ENCODE peak calls at places on chromosomes 13 and 19, in nine cellular contexts. One of them, this sample, is unnamed.

GRCh38 chr13:36428083-36428482 is 4.2 kb upstream of the CCNA1 start:
- DNase-seq in NCI-H1092 treated with DMSO at 0.1 percent for 48 hours: no peak
- DNase-seq in uterus: no peak
- DNase-seq in CD4-positive, alpha-beta T cell: no peak
- DNase-seq in T-helper 2 cell: no peak
- DNase-seq in pancreas: no peak
- DNase-seq in HCT116: no peak
- DNase-seq in GM04504: no peak
- DNase-seq in T-helper 9 cell: no peak
- DNase-seq in this sample: no peak

GRCh38 chr13:95256086-95256485 is 45.2 kb downstream of the ABCC4 start:
- DNase-seq in NCI-H1092 treated with DMSO at 0.1 percent for 48 hours: no peak
- DNase-seq in uterus: no peak
- DNase-seq in CD4-positive, alpha-beta T cell: no peak
- DNase-seq in T-helper 2 cell: no peak
- DNase-seq in pancreas: no peak
- DNase-seq in HCT116: peak
- DNase-seq in GM04504: peak
- DNase-seq in T-helper 9 cell: no peak
- DNase-seq in this sample: no peak

GRCh38 chr13:29454931-29455481 is 140.5 kb downstream of the SLC7A1 start:
- DNase-seq in NCI-H1092 treated with DMSO at 0.1 percent for 48 hours: no peak
- DNase-seq in uterus: no peak
- DNase-seq in CD4-positive, alpha-beta T cell: no peak
- DNase-seq in T-helper 2 cell: no peak
- DNase-seq in pancreas: no peak
- DNase-seq in HCT116: peak
- DNase-seq in GM04504: no peak
- DNase-seq in T-helper 9 cell: no peak
- DNase-seq in this sample: no peak

GRCh38 chr13:99956473-99957349 is 14.9 kb downstream of the ZIC5 start:
- DNase-seq in NCI-H1092 treated with DMSO at 0.1 percent for 48 hours: peak
- DNase-seq in uterus: no peak
- DNase-seq in CD4-positive, alpha-beta T cell: no peak
- DNase-seq in T-helper 2 cell: no peak
- DNase-seq in pancreas: no peak
- DNase-seq in HCT116: no peak
- DNase-seq in GM04504: no peak
- DNase-seq in T-helper 9 cell: no peak
- DNase-seq in this sample: peak

GRCh38 chr13:46015374-46015773 is 37.2 kb downstream of the ZC3H13 start:
- DNase-seq in NCI-H1092 treated with DMSO at 0.1 percent for 48 hours: no peak
- DNase-seq in uterus: no peak
- DNase-seq in CD4-positive, alpha-beta T cell: no peak
- DNase-seq in T-helper 2 cell: no peak
- DNase-seq in pancreas: no peak
- DNase-seq in HCT116: no peak
- DNase-seq in GM04504: no peak
- DNase-seq in T-helper 9 cell: no peak
- DNase-seq in this sample: no peak

GRCh38 chr13:91667486-91667885 is 269.1 kb downstream of the GPC5 start:
- DNase-seq in NCI-H1092 treated with DMSO at 0.1 percent for 48 hours: no peak
- DNase-seq in uterus: no peak
- DNase-seq in CD4-positive, alpha-beta T cell: no peak
- DNase-seq in T-helper 2 cell: no peak
- DNase-seq in pancreas: no peak
- DNase-seq in HCT116: no peak
- DNase-seq in GM04504: no peak
- DNase-seq in T-helper 9 cell: no peak
- DNase-seq in this sample: no peak

GRCh38 chr13:75762066-75762937 is 126.2 kb downstream of the LMO7 start:
- DNase-seq in NCI-H1092 treated with DMSO at 0.1 percent for 48 hours: no peak
- DNase-seq in uterus: no peak
- DNase-seq in CD4-positive, alpha-beta T cell: no peak
- DNase-seq in T-helper 2 cell: no peak
- DNase-seq in pancreas: no peak
- DNase-seq in HCT116: no peak
- DNase-seq in GM04504: no peak
- DNase-seq in T-helper 9 cell: no peak
- DNase-seq in this sample: no peak

GRCh38 chr19:10625003-10625761 is at the start of gene SLC44A2:
- DNase-seq in NCI-H1092 treated with DMSO at 0.1 percent for 48 hours: peak
- DNase-seq in uterus: peak
- DNase-seq in CD4-positive, alpha-beta T cell: no peak
- DNase-seq in T-helper 2 cell: no peak
- DNase-seq in pancreas: peak
- DNase-seq in HCT116: peak
- DNase-seq in GM04504: peak
- DNase-seq in T-helper 9 cell: no peak
- DNase-seq in this sample: peak

GRCh38 chr13:90591927-90592268 is 755.6 kb upstream of the MIR17HG start:
- DNase-seq in NCI-H1092 treated with DMSO at 0.1 percent for 48 hours: no peak
- DNase-seq in uterus: no peak
- DNase-seq in CD4-positive, alpha-beta T cell: no peak
- DNase-seq in T-helper 2 cell: no peak
- DNase-seq in pancreas: no peak
- DNase-seq in HCT116: no peak
- DNase-seq in GM04504: no peak
- DNase-seq in T-helper 9 cell: no peak
- DNase-seq in this sample: no peak

GRCh38 chr19:1648926-1649541 is 3.4 kb downstream of the TCF3 start:
- DNase-seq in NCI-H1092 treated with DMSO at 0.1 percent for 48 hours: no peak
- DNase-seq in uterus: no peak
- DNase-seq in CD4-positive, alpha-beta T cell: no peak
- DNase-seq in T-helper 2 cell: no peak
- DNase-seq in pancreas: no peak
- DNase-seq in HCT116: no peak
- DNase-seq in GM04504: no peak
- DNase-seq in T-helper 9 cell: no peak
- DNase-seq in this sample: no peak

GRCh38 chr19:4294389-4294788 is 7.8 kb downstream of the TMIGD2 start:
- DNase-seq in NCI-H1092 treated with DMSO at 0.1 percent for 48 hours: no peak
- DNase-seq in uterus: no peak
- DNase-seq in CD4-positive, alpha-beta T cell: no peak
- DNase-seq in T-helper 2 cell: no peak
- DNase-seq in pancreas: no peak
- DNase-seq in HCT116: no peak
- DNase-seq in GM04504: no peak
- DNase-seq in T-helper 9 cell: no peak
- DNase-seq in this sample: no peak

GRCh38 chr13:26529441-26529840 is 28.0 kb upstream of the WASF3 start:
- DNase-seq in NCI-H1092 treated with DMSO at 0.1 percent for 48 hours: no peak
- DNase-seq in uterus: no peak
- DNase-seq in CD4-positive, alpha-beta T cell: no peak
- DNase-seq in T-helper 2 cell: no peak
- DNase-seq in pancreas: no peak
- DNase-seq in HCT116: no peak
- DNase-seq in GM04504: peak
- DNase-seq in T-helper 9 cell: no peak
- DNase-seq in this sample: no peak

GRCh38 chr19:31511696-31512095 is 162.5 kb upstream of the TSHZ3 start:
- DNase-seq in NCI-H1092 treated with DMSO at 0.1 percent for 48 hours: no peak
- DNase-seq in uterus: no peak
- DNase-seq in CD4-positive, alpha-beta T cell: no peak
- DNase-seq in T-helper 2 cell: no peak
- DNase-seq in pancreas: no peak
- DNase-seq in HCT116: no peak
- DNase-seq in GM04504: no peak
- DNase-seq in T-helper 9 cell: no peak
- DNase-seq in this sample: no peak

GRCh38 chr13:33126909-33127607 is 110.8 kb downstream of the KL start:
- DNase-seq in NCI-H1092 treated with DMSO at 0.1 percent for 48 hours: no peak
- DNase-seq in uterus: peak
- DNase-seq in CD4-positive, alpha-beta T cell: no peak
- DNase-seq in T-helper 2 cell: no peak
- DNase-seq in pancreas: no peak
- DNase-seq in HCT116: no peak
- DNase-seq in GM04504: no peak
- DNase-seq in T-helper 9 cell: no peak
- DNase-seq in this sample: no peak

GRCh38 chr13:95075506-95075905 is 225.7 kb downstream of the ABCC4 start:
- DNase-seq in NCI-H1092 treated with DMSO at 0.1 percent for 48 hours: no peak
- DNase-seq in uterus: no peak
- DNase-seq in CD4-positive, alpha-beta T cell: no peak
- DNase-seq in T-helper 2 cell: no peak
- DNase-seq in pancreas: no peak
- DNase-seq in HCT116: no peak
- DNase-seq in GM04504: no peak
- DNase-seq in T-helper 9 cell: no peak
- DNase-seq in this sample: no peak

GRCh38 chr19:45115809-45116615 is 23.0 kb downstream of the PPP1R37 start:
- DNase-seq in NCI-H1092 treated with DMSO at 0.1 percent for 48 hours: peak
- DNase-seq in uterus: no peak
- DNase-seq in CD4-positive, alpha-beta T cell: no peak
- DNase-seq in T-helper 2 cell: no peak
- DNase-seq in pancreas: no peak
- DNase-seq in HCT116: no peak
- DNase-seq in GM04504: no peak
- DNase-seq in T-helper 9 cell: no peak
- DNase-seq in this sample: no peak

GRCh38 chr13:54486421-54487166 is 1458.0 kb downstream of the OLFM4 start:
- DNase-seq in NCI-H1092 treated with DMSO at 0.1 percent for 48 hours: no peak
- DNase-seq in uterus: no peak
- DNase-seq in CD4-positive, alpha-beta T cell: no peak
- DNase-seq in T-helper 2 cell: no peak
- DNase-seq in pancreas: no peak
- DNase-seq in HCT116: no peak
- DNase-seq in GM04504: no peak
- DNase-seq in T-helper 9 cell: no peak
- DNase-seq in this sample: no peak

GRCh38 chr13:37134411-37135041 is 29.1 kb upstream of the CSNK1A1L start:
- DNase-seq in NCI-H1092 treated with DMSO at 0.1 percent for 48 hours: no peak
- DNase-seq in uterus: peak
- DNase-seq in CD4-positive, alpha-beta T cell: no peak
- DNase-seq in T-helper 2 cell: no peak
- DNase-seq in pancreas: no peak
- DNase-seq in HCT116: no peak
- DNase-seq in GM04504: peak
- DNase-seq in T-helper 9 cell: no peak
- DNase-seq in this sample: no peak

This sample was measured in NCI-H748 treated with DMSO at 0.1 percent for 48 hours.